ENCODE peak calls at places on chromosomes 12 and 14, in five cellular contexts. One of them, this sample, is unnamed.
A peak's percentile ranks its signal among the peaks of the same experiment; 100 is the strongest.

GRCh38 chr12:19410211-19410610 is 29.1 kb upstream of the AEBP2 start:
- ATAC-seq in lower lobe of right lung: peak; percentile 63
- ATAC-seq in gastroesophageal sphincter: no peak
- ATAC-seq in activated T-helper 17 cell treated with anti-CD3 and anti-CD28 coated beads, Interleukin-2, amount 50 U/mL, for 72 hours: no peak
- ATAC-seq in right cardiac atrium: peak; percentile 52
- ATAC-seq in this sample: peak; percentile 11

GRCh38 chr12:92619026-92619425 is 83.8 kb upstream of the PLEKHG7 start:
- ATAC-seq in activated T-helper 17 cell treated with anti-CD3 and anti-CD28 coated beads, Interleukin-2, amount 50 U/mL, for 72 hours: no peak
- ATAC-seq in lower lobe of right lung: no peak
- ATAC-seq in right cardiac atrium: no peak
- ATAC-seq in gastroesophageal sphincter: no peak
- ATAC-seq in this sample: no peak

GRCh38 chr12:55795950-55796349 is 21.6 kb downstream of the SARNP start:
- ATAC-seq in lower lobe of right lung: no peak
- ATAC-seq in activated T-helper 17 cell treated with anti-CD3 and anti-CD28 coated beads, Interleukin-2, amount 50 U/mL, for 72 hours: peak; percentile 77
- ATAC-seq in gastroesophageal sphincter: no peak
- ATAC-seq in right cardiac atrium: no peak
- ATAC-seq in this sample: no peak

GRCh38 chr14:68283378-68284123 is 464.0 kb downstream of the RAD51B start:
- ATAC-seq in activated T-helper 17 cell treated with anti-CD3 and anti-CD28 coated beads, Interleukin-2, amount 50 U/mL, for 72 hours: peak; percentile 27
- ATAC-seq in lower lobe of right lung: peak; percentile 61
- ATAC-seq in right cardiac atrium: peak; percentile 68
- ATAC-seq in gastroesophageal sphincter: peak; percentile 48
- ATAC-seq in this sample: peak; percentile 64

GRCh38 chr14:73424453-73424852 is 33.9 kb downstream of the NUMB start:
- ATAC-seq in right cardiac atrium: no peak
- ATAC-seq in activated T-helper 17 cell treated with anti-CD3 and anti-CD28 coated beads, Interleukin-2, amount 50 U/mL, for 72 hours: no peak
- ATAC-seq in gastroesophageal sphincter: no peak
- ATAC-seq in lower lobe of right lung: no peak
- ATAC-seq in this sample: peak; percentile 17

GRCh38 chr12:22283006-22283506 is 51.5 kb downstream of the ST8SIA1 start:
- ATAC-seq in gastroesophageal sphincter: peak; percentile 52
- ATAC-seq in lower lobe of right lung: no peak
- ATAC-seq in activated T-helper 17 cell treated with anti-CD3 and anti-CD28 coated beads, Interleukin-2, amount 50 U/mL, for 72 hours: no peak
- ATAC-seq in right cardiac atrium: peak; percentile 83
- ATAC-seq in this sample: no peak

GRCh38 chr12:3770891-3771290 is 18.0 kb upstream of the CRACR2A start:
- ATAC-seq in gastroesophageal sphincter: no peak
- ATAC-seq in activated T-helper 17 cell treated with anti-CD3 and anti-CD28 coated beads, Interleukin-2, amount 50 U/mL, for 72 hours: no peak
- ATAC-seq in lower lobe of right lung: no peak
- ATAC-seq in right cardiac atrium: no peak
- ATAC-seq in this sample: peak; percentile 73

GRCh38 chr12:74381968-74382367 is 155.7 kb upstream of the ATXN7L3B start:
- ATAC-seq in right cardiac atrium: no peak
- ATAC-seq in gastroesophageal sphincter: no peak
- ATAC-seq in activated T-helper 17 cell treated with anti-CD3 and anti-CD28 coated beads, Interleukin-2, amount 50 U/mL, for 72 hours: no peak
- ATAC-seq in lower lobe of right lung: no peak
- ATAC-seq in this sample: no peak

GRCh38 chr12:131380961-131381705 is 329.8 kb upstream of the SFSWAP start:
- ATAC-seq in lower lobe of right lung: no peak
- ATAC-seq in activated T-helper 17 cell treated with anti-CD3 and anti-CD28 coated beads, Interleukin-2, amount 50 U/mL, for 72 hours: no peak
- ATAC-seq in right cardiac atrium: peak; percentile 40
- ATAC-seq in gastroesophageal sphincter: no peak
- ATAC-seq in this sample: no peak

GRCh38 chr14:75647650-75648049 is 13.0 kb downstream of the ERG28 start:
- ATAC-seq in lower lobe of right lung: peak; percentile 37
- ATAC-seq in right cardiac atrium: peak; percentile 67
- ATAC-seq in activated T-helper 17 cell treated with anti-CD3 and anti-CD28 coated beads, Interleukin-2, amount 50 U/mL, for 72 hours: no peak
- ATAC-seq in gastroesophageal sphincter: peak; percentile 52
- ATAC-seq in this sample: no peak

GRCh38 chr14:103404920-103405319 is 19.7 kb downstream of the MARK3 start:
- ATAC-seq in activated T-helper 17 cell treated with anti-CD3 and anti-CD28 coated beads, Interleukin-2, amount 50 U/mL, for 72 hours: no peak
- ATAC-seq in right cardiac atrium: peak; percentile 88
- ATAC-seq in gastroesophageal sphincter: peak; percentile 58
- ATAC-seq in lower lobe of right lung: peak; percentile 95
- ATAC-seq in this sample: no peak

GRCh38 chr12:10982244-10982643 is 4.5 kb downstream of the TAS2R50 start:
- ATAC-seq in right cardiac atrium: no peak
- ATAC-seq in lower lobe of right lung: no peak
- ATAC-seq in gastroesophageal sphincter: no peak
- ATAC-seq in activated T-helper 17 cell treated with anti-CD3 and anti-CD28 coated beads, Interleukin-2, amount 50 U/mL, for 72 hours: peak; percentile 96
- ATAC-seq in this sample: no peak

GRCh38 chr12:122753213-122753571 is 568 bp downstream of the DENR start:
- ATAC-seq in right cardiac atrium: no peak
- ATAC-seq in lower lobe of right lung: no peak
- ATAC-seq in activated T-helper 17 cell treated with anti-CD3 and anti-CD28 coated beads, Interleukin-2, amount 50 U/mL, for 72 hours: no peak
- ATAC-seq in gastroesophageal sphincter: no peak
- ATAC-seq in this sample: peak; percentile 15

GRCh38 chr14:55609681-55610080 is 29.7 kb downstream of the KTN1 start:
- ATAC-seq in lower lobe of right lung: no peak
- ATAC-seq in right cardiac atrium: no peak
- ATAC-seq in activated T-helper 17 cell treated with anti-CD3 and anti-CD28 coated beads, Interleukin-2, amount 50 U/mL, for 72 hours: no peak
- ATAC-seq in gastroesophageal sphincter: no peak
- ATAC-seq in this sample: no peak

GRCh38 chr14:72788255-72788654 is 105.6 kb downstream of the DPF3 start:
- ATAC-seq in gastroesophageal sphincter: no peak
- ATAC-seq in lower lobe of right lung: no peak
- ATAC-seq in activated T-helper 17 cell treated with anti-CD3 and anti-CD28 coated beads, Interleukin-2, amount 50 U/mL, for 72 hours: no peak
- ATAC-seq in right cardiac atrium: no peak
- ATAC-seq in this sample: no peak

GRCh38 chr12:113208041-113208934 is 13.0 kb upstream of the TPCN1 start:
- ATAC-seq in right cardiac atrium: peak; percentile 70
- ATAC-seq in gastroesophageal sphincter: peak; percentile 67
- ATAC-seq in activated T-helper 17 cell treated with anti-CD3 and anti-CD28 coated beads, Interleukin-2, amount 50 U/mL, for 72 hours: peak; percentile 84
- ATAC-seq in lower lobe of right lung: peak; percentile 85
- ATAC-seq in this sample: peak; percentile 63

GRCh38 chr12:92745874-92746553 is 43.2 kb downstream of the PLEKHG7 start:
- ATAC-seq in lower lobe of right lung: peak; percentile 72
- ATAC-seq in gastroesophageal sphincter: peak; percentile 94
- ATAC-seq in right cardiac atrium: peak; percentile 97
- ATAC-seq in activated T-helper 17 cell treated with anti-CD3 and anti-CD28 coated beads, Interleukin-2, amount 50 U/mL, for 72 hours: no peak
- ATAC-seq in this sample: peak; percentile 86

GRCh38 chr14:52563120-52563519 is 10.5 kb downstream of the GPR137C start:
- ATAC-seq in activated T-helper 17 cell treated with anti-CD3 and anti-CD28 coated beads, Interleukin-2, amount 50 U/mL, for 72 hours: peak; percentile 73
- ATAC-seq in gastroesophageal sphincter: no peak
- ATAC-seq in lower lobe of right lung: no peak
- ATAC-seq in right cardiac atrium: no peak
- ATAC-seq in this sample: no peak

GRCh38 chr14:102923201-102923919 is 897 bp downstream of the AMN start:
- ATAC-seq in gastroesophageal sphincter: no peak
- ATAC-seq in lower lobe of right lung: no peak
- ATAC-seq in activated T-helper 17 cell treated with anti-CD3 and anti-CD28 coated beads, Interleukin-2, amount 50 U/mL, for 72 hours: peak; percentile 34
- ATAC-seq in right cardiac atrium: no peak
- ATAC-seq in this sample: no peak

GRCh38 chr14:85934886-85935254 is 404.9 kb downstream of the FLRT2 start:
- ATAC-seq in lower lobe of right lung: peak; percentile 43
- ATAC-seq in gastroesophageal sphincter: no peak
- ATAC-seq in activated T-helper 17 cell treated with anti-CD3 and anti-CD28 coated beads, Interleukin-2, amount 50 U/mL, for 72 hours: peak; percentile 71
- ATAC-seq in right cardiac atrium: no peak
- ATAC-seq in this sample: no peak

GRCh38 chr12:80218925-80219714 is 119.8 kb downstream of the OTOGL start:
- ATAC-seq in lower lobe of right lung: no peak
- ATAC-seq in gastroesophageal sphincter: no peak
- ATAC-seq in activated T-helper 17 cell treated with anti-CD3 and anti-CD28 coated beads, Interleukin-2, amount 50 U/mL, for 72 hours: no peak
- ATAC-seq in right cardiac atrium: peak; percentile 48
- ATAC-seq in this sample: no peak

GRCh38 chr12:108215458-108215857 is 86.4 kb downstream of the WSCD2 start:
- ATAC-seq in gastroesophageal sphincter: no peak
- ATAC-seq in activated T-helper 17 cell treated with anti-CD3 and anti-CD28 coated beads, Interleukin-2, amount 50 U/mL, for 72 hours: no peak
- ATAC-seq in right cardiac atrium: no peak
- ATAC-seq in lower lobe of right lung: no peak
- ATAC-seq in this sample: no peak

GRCh38 chr12:51391047-51391837 is at the start of gene GALNT6:
- ATAC-seq in right cardiac atrium: peak; percentile 67
- ATAC-seq in lower lobe of right lung: peak; percentile 86
- ATAC-seq in gastroesophageal sphincter: peak; percentile 26
- ATAC-seq in activated T-helper 17 cell treated with anti-CD3 and anti-CD28 coated beads, Interleukin-2, amount 50 U/mL, for 72 hours: peak; percentile 56
- ATAC-seq in this sample: peak; percentile 46

GRCh38 chr14:95307402-95308041 is 12.2 kb downstream of the CLMN start:
- ATAC-seq in right cardiac atrium: peak; percentile 62
- ATAC-seq in gastroesophageal sphincter: no peak
- ATAC-seq in lower lobe of right lung: peak; percentile 63
- ATAC-seq in activated T-helper 17 cell treated with anti-CD3 and anti-CD28 coated beads, Interleukin-2, amount 50 U/mL, for 72 hours: no peak
- ATAC-seq in this sample: no peak

GRCh38 chr12:124916370-124917134 is 2.1 kb upstream of the UBC start:
- ATAC-seq in right cardiac atrium: peak; percentile 53
- ATAC-seq in lower lobe of right lung: peak; percentile 69
- ATAC-seq in activated T-helper 17 cell treated with anti-CD3 and anti-CD28 coated beads, Interleukin-2, amount 50 U/mL, for 72 hours: peak; percentile 13
- ATAC-seq in gastroesophageal sphincter: peak; percentile 41
- ATAC-seq in this sample: peak; percentile 42

GRCh38 chr12:5945071-5946008 is at the start of gene ANO2:
- ATAC-seq in right cardiac atrium: peak; percentile 76
- ATAC-seq in activated T-helper 17 cell treated with anti-CD3 and anti-CD28 coated beads, Interleukin-2, amount 50 U/mL, for 72 hours: no peak
- ATAC-seq in gastroesophageal sphincter: peak; percentile 70
- ATAC-seq in lower lobe of right lung: peak; percentile 56
- ATAC-seq in this sample: peak; percentile 50

GRCh38 chr12:77830502-77830901 is at the start of gene NAV3:
- ATAC-seq in right cardiac atrium: peak; percentile 69
- ATAC-seq in lower lobe of right lung: no peak
- ATAC-seq in gastroesophageal sphincter: peak; percentile 76
- ATAC-seq in activated T-helper 17 cell treated with anti-CD3 and anti-CD28 coated beads, Interleukin-2, amount 50 U/mL, for 72 hours: no peak
- ATAC-seq in this sample: no peak

GRCh38 chr12:1977109-1977508 is 27.1 kb downstream of the DCP1B start:
- ATAC-seq in gastroesophageal sphincter: no peak
- ATAC-seq in lower lobe of right lung: no peak
- ATAC-seq in right cardiac atrium: peak; percentile 22
- ATAC-seq in activated T-helper 17 cell treated with anti-CD3 and anti-CD28 coated beads, Interleukin-2, amount 50 U/mL, for 72 hours: no peak
- ATAC-seq in this sample: no peak

GRCh38 chr12:80411787-80412186 is 32.2 kb upstream of the PTPRQ start:
- ATAC-seq in gastroesophageal sphincter: no peak
- ATAC-seq in right cardiac atrium: no peak
- ATAC-seq in lower lobe of right lung: no peak
- ATAC-seq in activated T-helper 17 cell treated with anti-CD3 and anti-CD28 coated beads, Interleukin-2, amount 50 U/mL, for 72 hours: no peak
- ATAC-seq in this sample: no peak

GRCh38 chr12:9662488-9662887 is 7.0 kb upstream of the CLEC2D start:
- ATAC-seq in gastroesophageal sphincter: no peak
- ATAC-seq in right cardiac atrium: no peak
- ATAC-seq in lower lobe of right lung: peak; percentile 84
- ATAC-seq in activated T-helper 17 cell treated with anti-CD3 and anti-CD28 coated beads, Interleukin-2, amount 50 U/mL, for 72 hours: no peak
- ATAC-seq in this sample: no peak

GRCh38 chr12:127241056-127241830 is 1025.7 kb upstream of the TMEM132C start:
- ATAC-seq in lower lobe of right lung: no peak
- ATAC-seq in activated T-helper 17 cell treated with anti-CD3 and anti-CD28 coated beads, Interleukin-2, amount 50 U/mL, for 72 hours: no peak
- ATAC-seq in right cardiac atrium: no peak
- ATAC-seq in gastroesophageal sphincter: peak; percentile 61
- ATAC-seq in this sample: no peak